ENCODE peak calls at places on chromosome 6, in five cellular contexts. T is adipocyte, F is GM12865, V is NCI-H187, Y is SHP77. C is an unnamed sample.

GRCh38 chr6:138653435-138653834 is 120.1 kb upstream of the CCDC28A start:
- DNase-seq in T (peak; percentile 46), Y (no peak), F (no peak), V (no peak), C (no peak)

GRCh38 chr6:165984743-165985142 is 182.9 kb downstream of the TBXT start:
- DNase-seq in F (no peak), V (no peak), T (no peak), Y (peak; percentile 51), C (no peak)

GRCh38 chr6:154414021-154414813 is 57.6 kb upstream of the IPCEF1 start:
- DNase-seq in T (peak; percentile 32), F (no peak), Y (no peak), V (no peak), C (no peak)

GRCh38 chr6:96761794-96762193 is 75.5 kb downstream of the GPR63 start:
- DNase-seq in T (no peak), Y (no peak), F (no peak), V (no peak), C (no peak)

GRCh38 chr6:93243379-93243778 is 176.0 kb downstream of the EPHA7 start:
- DNase-seq in F (no peak), T (no peak), Y (no peak), V (no peak), C (no peak)

GRCh38 chr6:135995160-135995898 is 143.8 kb downstream of the PDE7B start:
- DNase-seq in Y (no peak), T (peak; percentile 71), F (no peak), V (no peak), C (no peak)

GRCh38 chr6:108036884-108037283 is 37.7 kb downstream of the OSTM1 start:
- DNase-seq in F (no peak), Y (no peak), T (no peak), V (no peak), C (no peak)

GRCh38 chr6:143678980-143679379 is 1.2 kb downstream of the PHACTR2 start:
- DNase-seq in V (no peak), Y (no peak), F (no peak), T (peak; percentile 53), C (no peak)

C was measured in NCI-H1694 treated with DMSO at 0.1 percent for 48 hours.